ENCODE peak calls at places on chromosomes 5 and 9, in ten cellular contexts. One of them, this sample, is unnamed.

GRCh38 chr5:85182344-85182743 is 797.7 kb upstream of the EDIL3 start:
- DNase-seq in uterus: no peak
- DNase-seq in activated naive CD4-positive, alpha-beta T cell treated with anti-CD3 and anti-CD28 coated beads, Interleukin-2, amount 50 U/mL, for 72 hours: no peak
- DNase-seq in activated T-cell treated with anti-CD3 and anti-CD28 coated beads, Interleukin-2, amount 50 U/mL, for 72 hours: no peak
- DNase-seq in breast epithelium: no peak
- DNase-seq in stimulated activated CD4-positive, alpha-beta T cell treated with anti-CD3 and anti-CD28 coated beads, TNF-alpha, amount 100 ng/mL, for 1 hour: no peak
- DNase-seq in SK-N-SH: no peak
- DNase-seq in heart left ventricle: no peak
- DNase-seq in spleen: no peak
- DNase-seq in activated CD4-positive, alpha-beta T cell treated with anti-CD3 and anti-CD28 coated beads, Interleukin-2, amount 10 ng/mL, durations not matched to agents 7 days and 5 days: no peak
- DNase-seq in this sample: no peak

GRCh38 chr9:136171009-136171800 is 33.7 kb downstream of the LHX3 start:
- DNase-seq in activated CD4-positive, alpha-beta T cell treated with anti-CD3 and anti-CD28 coated beads, Interleukin-2, amount 10 ng/mL, durations not matched to agents 7 days and 5 days: no peak
- DNase-seq in heart left ventricle: peak; percentile 44
- DNase-seq in activated naive CD4-positive, alpha-beta T cell treated with anti-CD3 and anti-CD28 coated beads, Interleukin-2, amount 50 U/mL, for 72 hours: no peak
- DNase-seq in uterus: no peak
- DNase-seq in stimulated activated CD4-positive, alpha-beta T cell treated with anti-CD3 and anti-CD28 coated beads, TNF-alpha, amount 100 ng/mL, for 1 hour: no peak
- DNase-seq in spleen: no peak
- DNase-seq in activated T-cell treated with anti-CD3 and anti-CD28 coated beads, Interleukin-2, amount 50 U/mL, for 72 hours: no peak
- DNase-seq in SK-N-SH: no peak
- DNase-seq in breast epithelium: no peak
- DNase-seq in this sample: no peak

GRCh38 chr5:31640024-31640423 is 1.1 kb downstream of the PDZD2 start:
- DNase-seq in activated CD4-positive, alpha-beta T cell treated with anti-CD3 and anti-CD28 coated beads, Interleukin-2, amount 10 ng/mL, durations not matched to agents 7 days and 5 days: no peak
- DNase-seq in uterus: no peak
- DNase-seq in SK-N-SH: peak; percentile 55
- DNase-seq in activated T-cell treated with anti-CD3 and anti-CD28 coated beads, Interleukin-2, amount 50 U/mL, for 72 hours: no peak
- DNase-seq in activated naive CD4-positive, alpha-beta T cell treated with anti-CD3 and anti-CD28 coated beads, Interleukin-2, amount 50 U/mL, for 72 hours: no peak
- DNase-seq in breast epithelium: no peak
- DNase-seq in stimulated activated CD4-positive, alpha-beta T cell treated with anti-CD3 and anti-CD28 coated beads, TNF-alpha, amount 100 ng/mL, for 1 hour: no peak
- DNase-seq in spleen: no peak
- DNase-seq in heart left ventricle: no peak
- DNase-seq in this sample: no peak

GRCh38 chr5:114101153-114101552 is 260.7 kb upstream of the KCNN2 start:
- DNase-seq in activated CD4-positive, alpha-beta T cell treated with anti-CD3 and anti-CD28 coated beads, Interleukin-2, amount 10 ng/mL, durations not matched to agents 7 days and 5 days: peak; percentile 23
- DNase-seq in spleen: no peak
- DNase-seq in stimulated activated CD4-positive, alpha-beta T cell treated with anti-CD3 and anti-CD28 coated beads, TNF-alpha, amount 100 ng/mL, for 1 hour: no peak
- DNase-seq in uterus: no peak
- DNase-seq in activated naive CD4-positive, alpha-beta T cell treated with anti-CD3 and anti-CD28 coated beads, Interleukin-2, amount 50 U/mL, for 72 hours: peak; percentile 3
- DNase-seq in heart left ventricle: no peak
- DNase-seq in breast epithelium: no peak
- DNase-seq in activated T-cell treated with anti-CD3 and anti-CD28 coated beads, Interleukin-2, amount 50 U/mL, for 72 hours: peak; percentile 1
- DNase-seq in SK-N-SH: peak; percentile 12
- DNase-seq in this sample: no peak

GRCh38 chr5:146048994-146049703 is 56.2 kb downstream of the PLAC8L1 start:
- DNase-seq in activated CD4-positive, alpha-beta T cell treated with anti-CD3 and anti-CD28 coated beads, Interleukin-2, amount 10 ng/mL, durations not matched to agents 7 days and 5 days: peak; percentile 8
- DNase-seq in SK-N-SH: peak; percentile 74
- DNase-seq in stimulated activated CD4-positive, alpha-beta T cell treated with anti-CD3 and anti-CD28 coated beads, TNF-alpha, amount 100 ng/mL, for 1 hour: no peak
- DNase-seq in activated naive CD4-positive, alpha-beta T cell treated with anti-CD3 and anti-CD28 coated beads, Interleukin-2, amount 50 U/mL, for 72 hours: peak; percentile 24
- DNase-seq in spleen: no peak
- DNase-seq in heart left ventricle: no peak
- DNase-seq in breast epithelium: no peak
- DNase-seq in activated T-cell treated with anti-CD3 and anti-CD28 coated beads, Interleukin-2, amount 50 U/mL, for 72 hours: peak; percentile 16
- DNase-seq in uterus: no peak
- DNase-seq in this sample: no peak

GRCh38 chr9:16012621-16013020 is 459.8 kb downstream of the CCDC171 start:
- DNase-seq in activated CD4-positive, alpha-beta T cell treated with anti-CD3 and anti-CD28 coated beads, Interleukin-2, amount 10 ng/mL, durations not matched to agents 7 days and 5 days: no peak
- DNase-seq in spleen: no peak
- DNase-seq in activated T-cell treated with anti-CD3 and anti-CD28 coated beads, Interleukin-2, amount 50 U/mL, for 72 hours: no peak
- DNase-seq in SK-N-SH: no peak
- DNase-seq in activated naive CD4-positive, alpha-beta T cell treated with anti-CD3 and anti-CD28 coated beads, Interleukin-2, amount 50 U/mL, for 72 hours: no peak
- DNase-seq in stimulated activated CD4-positive, alpha-beta T cell treated with anti-CD3 and anti-CD28 coated beads, TNF-alpha, amount 100 ng/mL, for 1 hour: no peak
- DNase-seq in breast epithelium: no peak
- DNase-seq in uterus: no peak
- DNase-seq in heart left ventricle: no peak
- DNase-seq in this sample: no peak

GRCh38 chr5:89535421-89535820 is 652.4 kb upstream of the MEF2C start:
- DNase-seq in SK-N-SH: no peak
- DNase-seq in stimulated activated CD4-positive, alpha-beta T cell treated with anti-CD3 and anti-CD28 coated beads, TNF-alpha, amount 100 ng/mL, for 1 hour: no peak
- DNase-seq in uterus: no peak
- DNase-seq in breast epithelium: no peak
- DNase-seq in activated T-cell treated with anti-CD3 and anti-CD28 coated beads, Interleukin-2, amount 50 U/mL, for 72 hours: no peak
- DNase-seq in activated naive CD4-positive, alpha-beta T cell treated with anti-CD3 and anti-CD28 coated beads, Interleukin-2, amount 50 U/mL, for 72 hours: no peak
- DNase-seq in spleen: no peak
- DNase-seq in heart left ventricle: no peak
- DNase-seq in activated CD4-positive, alpha-beta T cell treated with anti-CD3 and anti-CD28 coated beads, Interleukin-2, amount 10 ng/mL, durations not matched to agents 7 days and 5 days: no peak
- DNase-seq in this sample: no peak

GRCh38 chr9:93220627-93221425 is 36.9 kb downstream of the WNK2 start:
- DNase-seq in breast epithelium: no peak
- DNase-seq in SK-N-SH: no peak
- DNase-seq in uterus: no peak
- DNase-seq in stimulated activated CD4-positive, alpha-beta T cell treated with anti-CD3 and anti-CD28 coated beads, TNF-alpha, amount 100 ng/mL, for 1 hour: no peak
- DNase-seq in heart left ventricle: peak; percentile 10
- DNase-seq in activated naive CD4-positive, alpha-beta T cell treated with anti-CD3 and anti-CD28 coated beads, Interleukin-2, amount 50 U/mL, for 72 hours: no peak
- DNase-seq in activated CD4-positive, alpha-beta T cell treated with anti-CD3 and anti-CD28 coated beads, Interleukin-2, amount 10 ng/mL, durations not matched to agents 7 days and 5 days: no peak
- DNase-seq in activated T-cell treated with anti-CD3 and anti-CD28 coated beads, Interleukin-2, amount 50 U/mL, for 72 hours: no peak
- DNase-seq in spleen: no peak
- DNase-seq in this sample: no peak

GRCh38 chr9:98168952-98169488 is 23.4 kb downstream of the CORO2A start:
- DNase-seq in spleen: peak; percentile 87
- DNase-seq in activated T-cell treated with anti-CD3 and anti-CD28 coated beads, Interleukin-2, amount 50 U/mL, for 72 hours: peak; percentile 31
- DNase-seq in heart left ventricle: no peak
- DNase-seq in breast epithelium: peak; percentile 48
- DNase-seq in activated CD4-positive, alpha-beta T cell treated with anti-CD3 and anti-CD28 coated beads, Interleukin-2, amount 10 ng/mL, durations not matched to agents 7 days and 5 days: peak; percentile 29
- DNase-seq in SK-N-SH: peak; percentile 83
- DNase-seq in stimulated activated CD4-positive, alpha-beta T cell treated with anti-CD3 and anti-CD28 coated beads, TNF-alpha, amount 100 ng/mL, for 1 hour: no peak
- DNase-seq in uterus: no peak
- DNase-seq in activated naive CD4-positive, alpha-beta T cell treated with anti-CD3 and anti-CD28 coated beads, Interleukin-2, amount 50 U/mL, for 72 hours: no peak
- DNase-seq in this sample: peak; percentile 67

GRCh38 chr5:1938310-1939000 is 55.7 kb upstream of the IRX4 start:
- DNase-seq in activated naive CD4-positive, alpha-beta T cell treated with anti-CD3 and anti-CD28 coated beads, Interleukin-2, amount 50 U/mL, for 72 hours: no peak
- DNase-seq in activated T-cell treated with anti-CD3 and anti-CD28 coated beads, Interleukin-2, amount 50 U/mL, for 72 hours: no peak
- DNase-seq in SK-N-SH: no peak
- DNase-seq in uterus: no peak
- DNase-seq in stimulated activated CD4-positive, alpha-beta T cell treated with anti-CD3 and anti-CD28 coated beads, TNF-alpha, amount 100 ng/mL, for 1 hour: no peak
- DNase-seq in breast epithelium: no peak
- DNase-seq in activated CD4-positive, alpha-beta T cell treated with anti-CD3 and anti-CD28 coated beads, Interleukin-2, amount 10 ng/mL, durations not matched to agents 7 days and 5 days: no peak
- DNase-seq in spleen: no peak
- DNase-seq in heart left ventricle: no peak
- DNase-seq in this sample: no peak

GRCh38 chr5:122142480-122142879 is 13.1 kb downstream of the ZNF474 start:
- DNase-seq in breast epithelium: no peak
- DNase-seq in SK-N-SH: no peak
- DNase-seq in uterus: no peak
- DNase-seq in activated naive CD4-positive, alpha-beta T cell treated with anti-CD3 and anti-CD28 coated beads, Interleukin-2, amount 50 U/mL, for 72 hours: no peak
- DNase-seq in activated T-cell treated with anti-CD3 and anti-CD28 coated beads, Interleukin-2, amount 50 U/mL, for 72 hours: no peak
- DNase-seq in activated CD4-positive, alpha-beta T cell treated with anti-CD3 and anti-CD28 coated beads, Interleukin-2, amount 10 ng/mL, durations not matched to agents 7 days and 5 days: no peak
- DNase-seq in heart left ventricle: no peak
- DNase-seq in spleen: no peak
- DNase-seq in stimulated activated CD4-positive, alpha-beta T cell treated with anti-CD3 and anti-CD28 coated beads, TNF-alpha, amount 100 ng/mL, for 1 hour: no peak
- DNase-seq in this sample: no peak

GRCh38 chr5:9398227-9398626 is 147.6 kb downstream of the SEMA5A start:
- DNase-seq in activated naive CD4-positive, alpha-beta T cell treated with anti-CD3 and anti-CD28 coated beads, Interleukin-2, amount 50 U/mL, for 72 hours: no peak
- DNase-seq in heart left ventricle: no peak
- DNase-seq in uterus: no peak
- DNase-seq in SK-N-SH: no peak
- DNase-seq in spleen: no peak
- DNase-seq in stimulated activated CD4-positive, alpha-beta T cell treated with anti-CD3 and anti-CD28 coated beads, TNF-alpha, amount 100 ng/mL, for 1 hour: no peak
- DNase-seq in breast epithelium: no peak
- DNase-seq in activated T-cell treated with anti-CD3 and anti-CD28 coated beads, Interleukin-2, amount 50 U/mL, for 72 hours: no peak
- DNase-seq in activated CD4-positive, alpha-beta T cell treated with anti-CD3 and anti-CD28 coated beads, Interleukin-2, amount 10 ng/mL, durations not matched to agents 7 days and 5 days: no peak
- DNase-seq in this sample: no peak

GRCh38 chr5:65623482-65623881 is 651 bp downstream of the TRIM23 start:
- DNase-seq in SK-N-SH: peak; percentile 4
- DNase-seq in spleen: no peak
- DNase-seq in activated naive CD4-positive, alpha-beta T cell treated with anti-CD3 and anti-CD28 coated beads, Interleukin-2, amount 50 U/mL, for 72 hours: no peak
- DNase-seq in heart left ventricle: no peak
- DNase-seq in activated CD4-positive, alpha-beta T cell treated with anti-CD3 and anti-CD28 coated beads, Interleukin-2, amount 10 ng/mL, durations not matched to agents 7 days and 5 days: no peak
- DNase-seq in stimulated activated CD4-positive, alpha-beta T cell treated with anti-CD3 and anti-CD28 coated beads, TNF-alpha, amount 100 ng/mL, for 1 hour: no peak
- DNase-seq in uterus: no peak
- DNase-seq in breast epithelium: no peak
- DNase-seq in activated T-cell treated with anti-CD3 and anti-CD28 coated beads, Interleukin-2, amount 50 U/mL, for 72 hours: no peak
- DNase-seq in this sample: no peak

GRCh38 chr5:141846031-141846430 is 32.2 kb downstream of the PCDH1 start:
- DNase-seq in activated T-cell treated with anti-CD3 and anti-CD28 coated beads, Interleukin-2, amount 50 U/mL, for 72 hours: no peak
- DNase-seq in uterus: no peak
- DNase-seq in breast epithelium: no peak
- DNase-seq in spleen: no peak
- DNase-seq in SK-N-SH: peak; percentile 82
- DNase-seq in activated CD4-positive, alpha-beta T cell treated with anti-CD3 and anti-CD28 coated beads, Interleukin-2, amount 10 ng/mL, durations not matched to agents 7 days and 5 days: no peak
- DNase-seq in activated naive CD4-positive, alpha-beta T cell treated with anti-CD3 and anti-CD28 coated beads, Interleukin-2, amount 50 U/mL, for 72 hours: no peak
- DNase-seq in heart left ventricle: no peak
- DNase-seq in stimulated activated CD4-positive, alpha-beta T cell treated with anti-CD3 and anti-CD28 coated beads, TNF-alpha, amount 100 ng/mL, for 1 hour: no peak
- DNase-seq in this sample: no peak

GRCh38 chr5:165525268-165525667 is 2019.8 kb downstream of the MAT2B start:
- DNase-seq in activated naive CD4-positive, alpha-beta T cell treated with anti-CD3 and anti-CD28 coated beads, Interleukin-2, amount 50 U/mL, for 72 hours: no peak
- DNase-seq in activated T-cell treated with anti-CD3 and anti-CD28 coated beads, Interleukin-2, amount 50 U/mL, for 72 hours: no peak
- DNase-seq in spleen: no peak
- DNase-seq in activated CD4-positive, alpha-beta T cell treated with anti-CD3 and anti-CD28 coated beads, Interleukin-2, amount 10 ng/mL, durations not matched to agents 7 days and 5 days: no peak
- DNase-seq in breast epithelium: no peak
- DNase-seq in SK-N-SH: no peak
- DNase-seq in stimulated activated CD4-positive, alpha-beta T cell treated with anti-CD3 and anti-CD28 coated beads, TNF-alpha, amount 100 ng/mL, for 1 hour: no peak
- DNase-seq in uterus: no peak
- DNase-seq in heart left ventricle: no peak
- DNase-seq in this sample: no peak

GRCh38 chr5:72387985-72388384 is 67.8 kb downstream of the PTCD2 start:
- DNase-seq in uterus: no peak
- DNase-seq in spleen: no peak
- DNase-seq in heart left ventricle: no peak
- DNase-seq in SK-N-SH: no peak
- DNase-seq in activated T-cell treated with anti-CD3 and anti-CD28 coated beads, Interleukin-2, amount 50 U/mL, for 72 hours: no peak
- DNase-seq in breast epithelium: no peak
- DNase-seq in activated naive CD4-positive, alpha-beta T cell treated with anti-CD3 and anti-CD28 coated beads, Interleukin-2, amount 50 U/mL, for 72 hours: no peak
- DNase-seq in stimulated activated CD4-positive, alpha-beta T cell treated with anti-CD3 and anti-CD28 coated beads, TNF-alpha, amount 100 ng/mL, for 1 hour: no peak
- DNase-seq in activated CD4-positive, alpha-beta T cell treated with anti-CD3 and anti-CD28 coated beads, Interleukin-2, amount 10 ng/mL, durations not matched to agents 7 days and 5 days: no peak
- DNase-seq in this sample: no peak

GRCh38 chr5:150349681-150350275 is 7.7 kb upstream of the TCOF1 start:
- DNase-seq in uterus: no peak
- DNase-seq in activated T-cell treated with anti-CD3 and anti-CD28 coated beads, Interleukin-2, amount 50 U/mL, for 72 hours: no peak
- DNase-seq in activated naive CD4-positive, alpha-beta T cell treated with anti-CD3 and anti-CD28 coated beads, Interleukin-2, amount 50 U/mL, for 72 hours: no peak
- DNase-seq in spleen: no peak
- DNase-seq in heart left ventricle: no peak
- DNase-seq in activated CD4-positive, alpha-beta T cell treated with anti-CD3 and anti-CD28 coated beads, Interleukin-2, amount 10 ng/mL, durations not matched to agents 7 days and 5 days: no peak
- DNase-seq in SK-N-SH: no peak
- DNase-seq in stimulated activated CD4-positive, alpha-beta T cell treated with anti-CD3 and anti-CD28 coated beads, TNF-alpha, amount 100 ng/mL, for 1 hour: no peak
- DNase-seq in breast epithelium: no peak
- DNase-seq in this sample: no peak

GRCh38 chr5:120538149-120538548 is 74.0 kb downstream of the PRR16 start:
- DNase-seq in stimulated activated CD4-positive, alpha-beta T cell treated with anti-CD3 and anti-CD28 coated beads, TNF-alpha, amount 100 ng/mL, for 1 hour: no peak
- DNase-seq in activated naive CD4-positive, alpha-beta T cell treated with anti-CD3 and anti-CD28 coated beads, Interleukin-2, amount 50 U/mL, for 72 hours: no peak
- DNase-seq in uterus: no peak
- DNase-seq in activated T-cell treated with anti-CD3 and anti-CD28 coated beads, Interleukin-2, amount 50 U/mL, for 72 hours: no peak
- DNase-seq in breast epithelium: no peak
- DNase-seq in spleen: no peak
- DNase-seq in heart left ventricle: no peak
- DNase-seq in SK-N-SH: no peak
- DNase-seq in activated CD4-positive, alpha-beta T cell treated with anti-CD3 and anti-CD28 coated beads, Interleukin-2, amount 10 ng/mL, durations not matched to agents 7 days and 5 days: no peak
- DNase-seq in this sample: no peak

GRCh38 chr9:19232830-19233194 is 2.3 kb downstream of the DENND4C start:
- DNase-seq in activated CD4-positive, alpha-beta T cell treated with anti-CD3 and anti-CD28 coated beads, Interleukin-2, amount 10 ng/mL, durations not matched to agents 7 days and 5 days: no peak
- DNase-seq in stimulated activated CD4-positive, alpha-beta T cell treated with anti-CD3 and anti-CD28 coated beads, TNF-alpha, amount 100 ng/mL, for 1 hour: no peak
- DNase-seq in heart left ventricle: no peak
- DNase-seq in breast epithelium: no peak
- DNase-seq in activated naive CD4-positive, alpha-beta T cell treated with anti-CD3 and anti-CD28 coated beads, Interleukin-2, amount 50 U/mL, for 72 hours: no peak
- DNase-seq in uterus: no peak
- DNase-seq in spleen: no peak
- DNase-seq in activated T-cell treated with anti-CD3 and anti-CD28 coated beads, Interleukin-2, amount 50 U/mL, for 72 hours: no peak
- DNase-seq in SK-N-SH: peak; percentile 21
- DNase-seq in this sample: no peak

GRCh38 chr5:59040007-59040803 is 457.3 kb downstream of the RAB3C start:
- DNase-seq in activated CD4-positive, alpha-beta T cell treated with anti-CD3 and anti-CD28 coated beads, Interleukin-2, amount 10 ng/mL, durations not matched to agents 7 days and 5 days: no peak
- DNase-seq in heart left ventricle: no peak
- DNase-seq in uterus: no peak
- DNase-seq in SK-N-SH: no peak
- DNase-seq in spleen: no peak
- DNase-seq in stimulated activated CD4-positive, alpha-beta T cell treated with anti-CD3 and anti-CD28 coated beads, TNF-alpha, amount 100 ng/mL, for 1 hour: no peak
- DNase-seq in activated naive CD4-positive, alpha-beta T cell treated with anti-CD3 and anti-CD28 coated beads, Interleukin-2, amount 50 U/mL, for 72 hours: no peak
- DNase-seq in activated T-cell treated with anti-CD3 and anti-CD28 coated beads, Interleukin-2, amount 50 U/mL, for 72 hours: no peak
- DNase-seq in breast epithelium: no peak
- DNase-seq in this sample: no peak

GRCh38 chr9:83992407-83992806 is 11.8 kb downstream of the RMI1 start:
- DNase-seq in heart left ventricle: no peak
- DNase-seq in activated T-cell treated with anti-CD3 and anti-CD28 coated beads, Interleukin-2, amount 50 U/mL, for 72 hours: no peak
- DNase-seq in SK-N-SH: no peak
- DNase-seq in stimulated activated CD4-positive, alpha-beta T cell treated with anti-CD3 and anti-CD28 coated beads, TNF-alpha, amount 100 ng/mL, for 1 hour: no peak
- DNase-seq in breast epithelium: no peak
- DNase-seq in activated CD4-positive, alpha-beta T cell treated with anti-CD3 and anti-CD28 coated beads, Interleukin-2, amount 10 ng/mL, durations not matched to agents 7 days and 5 days: no peak
- DNase-seq in spleen: no peak
- DNase-seq in uterus: no peak
- DNase-seq in activated naive CD4-positive, alpha-beta T cell treated with anti-CD3 and anti-CD28 coated beads, Interleukin-2, amount 50 U/mL, for 72 hours: no peak
- DNase-seq in this sample: no peak

GRCh38 chr5:8429778-8430758 is 561.1 kb downstream of the MTRR start:
- DNase-seq in stimulated activated CD4-positive, alpha-beta T cell treated with anti-CD3 and anti-CD28 coated beads, TNF-alpha, amount 100 ng/mL, for 1 hour: no peak
- DNase-seq in spleen: no peak
- DNase-seq in activated T-cell treated with anti-CD3 and anti-CD28 coated beads, Interleukin-2, amount 50 U/mL, for 72 hours: no peak
- DNase-seq in activated naive CD4-positive, alpha-beta T cell treated with anti-CD3 and anti-CD28 coated beads, Interleukin-2, amount 50 U/mL, for 72 hours: no peak
- DNase-seq in uterus: no peak
- DNase-seq in heart left ventricle: no peak
- DNase-seq in breast epithelium: no peak
- DNase-seq in activated CD4-positive, alpha-beta T cell treated with anti-CD3 and anti-CD28 coated beads, Interleukin-2, amount 10 ng/mL, durations not matched to agents 7 days and 5 days: no peak
- DNase-seq in SK-N-SH: no peak
- DNase-seq in this sample: no peak

GRCh38 chr5:150605546-150605945 is 34.9 kb upstream of the SYNPO start:
- DNase-seq in breast epithelium: no peak
- DNase-seq in heart left ventricle: no peak
- DNase-seq in activated T-cell treated with anti-CD3 and anti-CD28 coated beads, Interleukin-2, amount 50 U/mL, for 72 hours: no peak
- DNase-seq in stimulated activated CD4-positive, alpha-beta T cell treated with anti-CD3 and anti-CD28 coated beads, TNF-alpha, amount 100 ng/mL, for 1 hour: no peak
- DNase-seq in activated CD4-positive, alpha-beta T cell treated with anti-CD3 and anti-CD28 coated beads, Interleukin-2, amount 10 ng/mL, durations not matched to agents 7 days and 5 days: no peak
- DNase-seq in spleen: no peak
- DNase-seq in uterus: no peak
- DNase-seq in SK-N-SH: no peak
- DNase-seq in activated naive CD4-positive, alpha-beta T cell treated with anti-CD3 and anti-CD28 coated beads, Interleukin-2, amount 50 U/mL, for 72 hours: no peak
- DNase-seq in this sample: no peak

GRCh38 chr5:39526914-39527477 is 102.2 kb upstream of the DAB2 start:
- DNase-seq in uterus: no peak
- DNase-seq in activated T-cell treated with anti-CD3 and anti-CD28 coated beads, Interleukin-2, amount 50 U/mL, for 72 hours: no peak
- DNase-seq in spleen: no peak
- DNase-seq in breast epithelium: no peak
- DNase-seq in activated CD4-positive, alpha-beta T cell treated with anti-CD3 and anti-CD28 coated beads, Interleukin-2, amount 10 ng/mL, durations not matched to agents 7 days and 5 days: no peak
- DNase-seq in heart left ventricle: no peak
- DNase-seq in SK-N-SH: no peak
- DNase-seq in stimulated activated CD4-positive, alpha-beta T cell treated with anti-CD3 and anti-CD28 coated beads, TNF-alpha, amount 100 ng/mL, for 1 hour: no peak
- DNase-seq in activated naive CD4-positive, alpha-beta T cell treated with anti-CD3 and anti-CD28 coated beads, Interleukin-2, amount 50 U/mL, for 72 hours: no peak
- DNase-seq in this sample: no peak

GRCh38 chr5:116374434-116374852 is 200.2 kb downstream of the SEMA6A start:
- DNase-seq in activated naive CD4-positive, alpha-beta T cell treated with anti-CD3 and anti-CD28 coated beads, Interleukin-2, amount 50 U/mL, for 72 hours: no peak
- DNase-seq in spleen: no peak
- DNase-seq in breast epithelium: no peak
- DNase-seq in activated CD4-positive, alpha-beta T cell treated with anti-CD3 and anti-CD28 coated beads, Interleukin-2, amount 10 ng/mL, durations not matched to agents 7 days and 5 days: no peak
- DNase-seq in stimulated activated CD4-positive, alpha-beta T cell treated with anti-CD3 and anti-CD28 coated beads, TNF-alpha, amount 100 ng/mL, for 1 hour: no peak
- DNase-seq in heart left ventricle: no peak
- DNase-seq in activated T-cell treated with anti-CD3 and anti-CD28 coated beads, Interleukin-2, amount 50 U/mL, for 72 hours: no peak
- DNase-seq in uterus: no peak
- DNase-seq in SK-N-SH: no peak
- DNase-seq in this sample: no peak

GRCh38 chr9:88998911-88999310 is 7.6 kb downstream of the S1PR3 start:
- DNase-seq in SK-N-SH: no peak
- DNase-seq in uterus: peak; percentile 80
- DNase-seq in heart left ventricle: peak; percentile 81
- DNase-seq in breast epithelium: no peak
- DNase-seq in activated CD4-positive, alpha-beta T cell treated with anti-CD3 and anti-CD28 coated beads, Interleukin-2, amount 10 ng/mL, durations not matched to agents 7 days and 5 days: no peak
- DNase-seq in spleen: peak; percentile 83
- DNase-seq in stimulated activated CD4-positive, alpha-beta T cell treated with anti-CD3 and anti-CD28 coated beads, TNF-alpha, amount 100 ng/mL, for 1 hour: no peak
- DNase-seq in activated naive CD4-positive, alpha-beta T cell treated with anti-CD3 and anti-CD28 coated beads, Interleukin-2, amount 50 U/mL, for 72 hours: no peak
- DNase-seq in activated T-cell treated with anti-CD3 and anti-CD28 coated beads, Interleukin-2, amount 50 U/mL, for 72 hours: no peak
- DNase-seq in this sample: peak; percentile 46

GRCh38 chr9:96317335-96317980 is 15.5 kb upstream of the HSD17B3 start:
- DNase-seq in stimulated activated CD4-positive, alpha-beta T cell treated with anti-CD3 and anti-CD28 coated beads, TNF-alpha, amount 100 ng/mL, for 1 hour: no peak
- DNase-seq in activated CD4-positive, alpha-beta T cell treated with anti-CD3 and anti-CD28 coated beads, Interleukin-2, amount 10 ng/mL, durations not matched to agents 7 days and 5 days: peak; percentile 51
- DNase-seq in heart left ventricle: no peak
- DNase-seq in uterus: no peak
- DNase-seq in SK-N-SH: peak; percentile 73
- DNase-seq in activated T-cell treated with anti-CD3 and anti-CD28 coated beads, Interleukin-2, amount 50 U/mL, for 72 hours: peak; percentile 38
- DNase-seq in breast epithelium: no peak
- DNase-seq in spleen: peak; percentile 77
- DNase-seq in activated naive CD4-positive, alpha-beta T cell treated with anti-CD3 and anti-CD28 coated beads, Interleukin-2, amount 50 U/mL, for 72 hours: peak; percentile 27
- DNase-seq in this sample: peak; percentile 73

GRCh38 chr5:81207009-81207408 is 26.1 kb upstream of the CKMT2 start:
- DNase-seq in uterus: no peak
- DNase-seq in heart left ventricle: no peak
- DNase-seq in activated CD4-positive, alpha-beta T cell treated with anti-CD3 and anti-CD28 coated beads, Interleukin-2, amount 10 ng/mL, durations not matched to agents 7 days and 5 days: no peak
- DNase-seq in stimulated activated CD4-positive, alpha-beta T cell treated with anti-CD3 and anti-CD28 coated beads, TNF-alpha, amount 100 ng/mL, for 1 hour: no peak
- DNase-seq in activated naive CD4-positive, alpha-beta T cell treated with anti-CD3 and anti-CD28 coated beads, Interleukin-2, amount 50 U/mL, for 72 hours: no peak
- DNase-seq in SK-N-SH: no peak
- DNase-seq in activated T-cell treated with anti-CD3 and anti-CD28 coated beads, Interleukin-2, amount 50 U/mL, for 72 hours: no peak
- DNase-seq in breast epithelium: no peak
- DNase-seq in spleen: no peak
- DNase-seq in this sample: no peak